ENCODE peak calls at places on chromosome X, in four cellular contexts. One of them, this sample, is unnamed.

GRCh38 chrX:79369871-79370270 is 2.7 kb upstream of the ITM2A start:
- DNase-seq in GM12878: no peak
- DNase-seq in HCT116: no peak
- DNase-seq in Panc1: no peak
- DNase-seq in this sample: no peak

GRCh38 chrX:71171110-71171801 is 26.6 kb downstream of the NLGN3 start:
- DNase-seq in GM12878: no peak
- DNase-seq in HCT116: no peak
- DNase-seq in Panc1: no peak
- DNase-seq in this sample: no peak

GRCh38 chrX:1351981-1352714 is 15.6 kb downstream of the IL3RA start:
- DNase-seq in GM12878: no peak
- DNase-seq in HCT116: no peak
- DNase-seq in Panc1: no peak
- DNase-seq in this sample: no peak

GRCh38 chrX:153474718-153475117 is 4.3 kb upstream of the HAUS7 start:
- DNase-seq in GM12878: no peak
- DNase-seq in HCT116: no peak
- DNase-seq in Panc1: no peak
- DNase-seq in this sample: no peak

GRCh38 chrX:104324461-104324860 is 69.7 kb upstream of the ESX1 start:
- DNase-seq in GM12878: no peak
- DNase-seq in HCT116: no peak
- DNase-seq in Panc1: no peak
- DNase-seq in this sample: no peak

GRCh38 chrX:11066812-11067211 is 44.3 kb upstream of the HCCS start:
- DNase-seq in GM12878: no peak
- DNase-seq in HCT116: no peak
- DNase-seq in Panc1: no peak
- DNase-seq in this sample: no peak

GRCh38 chrX:80648023-80648422 is 161.7 kb downstream of the BRWD3 start:
- DNase-seq in GM12878: no peak
- DNase-seq in HCT116: no peak
- DNase-seq in Panc1: no peak
- DNase-seq in this sample: peak; percentile 2

GRCh38 chrX:152833378-152833777 is 2.5 kb downstream of the NSDHL start:
- DNase-seq in GM12878: no peak
- DNase-seq in HCT116: no peak
- DNase-seq in Panc1: no peak
- DNase-seq in this sample: no peak

GRCh38 chrX:50448565-50448964 is 22.1 kb downstream of the DGKK start:
- DNase-seq in GM12878: no peak
- DNase-seq in HCT116: peak; percentile 69
- DNase-seq in Panc1: no peak
- DNase-seq in this sample: no peak

GRCh38 chrX:149124526-149125108 is 380.5 kb downstream of the IDS start:
- DNase-seq in GM12878: no peak
- DNase-seq in HCT116: no peak
- DNase-seq in Panc1: no peak
- DNase-seq in this sample: no peak

GRCh38 chrX:47662144-47662657 is 3.2 kb upstream of the UXT start:
- DNase-seq in GM12878: no peak
- DNase-seq in HCT116: no peak
- DNase-seq in Panc1: no peak
- DNase-seq in this sample: no peak

GRCh38 chrX:13387656-13388421 is 68.0 kb upstream of the ATXN3L start:
- DNase-seq in GM12878: no peak
- DNase-seq in HCT116: no peak
- DNase-seq in Panc1: no peak
- DNase-seq in this sample: no peak

GRCh38 chrX:69314436-69315348 is 149.4 kb upstream of the PJA1 start:
- DNase-seq in GM12878: no peak
- DNase-seq in HCT116: no peak
- DNase-seq in Panc1: no peak
- DNase-seq in this sample: peak; percentile 12

GRCh38 chrX:47179221-47179927 is 14.3 kb upstream of the UBA1 start:
- DNase-seq in GM12878: no peak
- DNase-seq in HCT116: no peak
- DNase-seq in Panc1: no peak
- DNase-seq in this sample: no peak

GRCh38 chrX:153861733-153862300 is 24.2 kb downstream of the L1CAM start:
- DNase-seq in GM12878: no peak
- DNase-seq in HCT116: no peak
- DNase-seq in Panc1: no peak
- DNase-seq in this sample: peak; percentile 15

GRCh38 chrX:139804482-139804881 is 96.5 kb upstream of the MCF2 start:
- DNase-seq in GM12878: no peak
- DNase-seq in HCT116: no peak
- DNase-seq in Panc1: no peak
- DNase-seq in this sample: no peak

GRCh38 chrX:16970977-16971376 is 24.5 kb downstream of the REPS2 start:
- DNase-seq in GM12878: no peak
- DNase-seq in HCT116: no peak
- DNase-seq in Panc1: no peak
- DNase-seq in this sample: no peak

GRCh38 chrX:1134156-1134555 is 78.3 kb downstream of the CRLF2 start:
- DNase-seq in GM12878: no peak
- DNase-seq in HCT116: no peak
- DNase-seq in Panc1: no peak
- DNase-seq in this sample: no peak

GRCh38 chrX:38183577-38183976 is 37.1 kb downstream of the SRPX start:
- DNase-seq in GM12878: no peak
- DNase-seq in HCT116: no peak
- DNase-seq in Panc1: no peak
- DNase-seq in this sample: no peak

GRCh38 chrX:137999542-137999941 is 433.6 kb downstream of the ZIC3 start:
- DNase-seq in GM12878: no peak
- DNase-seq in HCT116: no peak
- DNase-seq in Panc1: no peak
- DNase-seq in this sample: no peak

GRCh38 chrX:21487832-21488231 is 113.6 kb downstream of the CNKSR2 start:
- DNase-seq in GM12878: no peak
- DNase-seq in HCT116: no peak
- DNase-seq in Panc1: no peak
- DNase-seq in this sample: no peak

GRCh38 chrX:53440101-53440500 is 5.9 kb upstream of the HSD17B10 start:
- DNase-seq in GM12878: no peak
- DNase-seq in HCT116: no peak
- DNase-seq in Panc1: no peak
- DNase-seq in this sample: no peak
- TF ChIP-seq SIN3A in GM12878: no peak
- TF ChIP-seq SIN3A in HCT116: no peak
- TF ChIP-seq SIN3A in Panc1: no peak
- TF ChIP-seq SIN3A in this sample: no peak

DNA sequence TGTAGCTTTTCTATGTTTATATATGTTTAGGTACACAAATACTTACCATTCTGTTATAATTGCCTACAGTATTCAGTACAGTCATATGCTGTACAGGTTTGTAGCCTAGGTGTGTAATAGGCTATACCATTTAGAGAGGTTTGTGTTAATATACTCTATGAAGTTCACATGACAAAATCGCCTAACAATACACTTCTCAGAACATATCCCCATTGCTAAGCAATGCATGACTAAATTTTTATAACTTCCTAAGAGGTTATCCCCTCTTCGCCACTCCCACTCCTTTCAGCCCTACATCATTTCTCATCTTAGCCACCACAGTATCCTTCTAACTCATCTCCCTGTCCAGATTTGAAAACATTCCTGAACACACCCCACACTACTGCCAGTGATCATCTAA is 83.7 kb upstream of the ZCCHC13 start:
- DNase-seq in GM12878: no peak
- DNase-seq in HCT116: no peak
- DNase-seq in Panc1: no peak
- DNase-seq in this sample: no peak
- TF ChIP-seq SIN3A in GM12878: no peak
- TF ChIP-seq SIN3A in HCT116: no peak
- TF ChIP-seq SIN3A in Panc1: no peak
- TF ChIP-seq SIN3A in this sample: no peak

DNA sequence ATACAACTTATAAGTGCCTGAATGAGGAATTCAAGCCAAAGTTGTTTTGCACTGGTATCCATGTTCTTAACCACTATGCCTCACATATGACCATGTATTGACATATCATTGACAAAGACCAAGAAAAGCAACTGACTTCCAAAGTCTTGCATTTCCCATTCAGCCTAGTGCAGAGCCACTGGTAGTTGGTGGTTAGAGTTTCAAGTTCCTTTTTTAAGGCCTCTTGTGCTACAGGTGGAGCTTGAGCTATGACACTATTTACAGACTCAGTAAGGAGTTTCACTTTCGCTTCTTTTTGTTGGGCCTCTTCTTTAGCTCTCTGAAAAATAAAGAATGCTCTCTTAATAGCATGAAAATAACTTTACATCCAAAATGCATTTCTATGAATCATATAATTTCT is 763.0 kb downstream of the DMD start:
- DNase-seq in GM12878: peak; percentile 74
- DNase-seq in HCT116: no peak
- DNase-seq in Panc1: no peak
- DNase-seq in this sample: no peak
- TF ChIP-seq SIN3A in GM12878: no peak
- TF ChIP-seq SIN3A in HCT116: no peak
- TF ChIP-seq SIN3A in Panc1: no peak
- TF ChIP-seq SIN3A in this sample: no peak

GRCh38 chrX:117840645-117841044 is 276.0 kb downstream of the KLHL13 start:
- DNase-seq in GM12878: no peak
- DNase-seq in HCT116: no peak
- DNase-seq in Panc1: no peak
- DNase-seq in this sample: no peak
- TF ChIP-seq SIN3A in GM12878: no peak
- TF ChIP-seq SIN3A in HCT116: no peak
- TF ChIP-seq SIN3A in Panc1: no peak
- TF ChIP-seq SIN3A in this sample: no peak

DNA sequence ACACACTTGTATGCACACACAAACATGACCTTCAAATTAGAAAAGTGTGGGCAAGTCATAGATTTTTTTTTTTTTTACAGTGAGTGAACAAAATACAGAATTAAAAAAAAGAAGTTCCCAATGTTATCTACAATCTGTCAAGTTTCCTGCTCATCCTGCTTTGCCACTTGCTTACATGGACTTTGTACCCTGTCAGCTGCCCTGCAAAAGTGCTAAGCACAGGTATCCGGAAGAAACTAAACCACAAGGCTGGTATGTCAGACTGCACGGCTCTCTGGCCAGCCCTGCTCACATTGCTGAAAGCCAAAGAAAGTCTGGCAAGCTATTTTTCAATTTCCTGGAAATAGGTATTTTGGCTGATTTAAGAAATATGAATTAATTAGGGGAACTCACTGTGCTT is 38.9 kb upstream of the BCLAF3 start:
- DNase-seq in GM12878: peak; percentile 2
- DNase-seq in HCT116: no peak
- DNase-seq in Panc1: no peak
- DNase-seq in this sample: no peak
- TF ChIP-seq SIN3A in GM12878: no peak
- TF ChIP-seq SIN3A in HCT116: no peak
- TF ChIP-seq SIN3A in Panc1: no peak
- TF ChIP-seq SIN3A in this sample: no peak

This sample was measured in SK-N-SH.